ENCODE peak calls at places on chromosomes 12 and 14, in six cellular contexts. E is iris pigment epithelial cell; V is NCI-H524; R is activated T-helper 1 cell treated with anti-CD3 and anti-CD28 coated beads, Interleukin-12 subunit alpha, Interleukin-12 subunit beta, Interleukin-2, Interleukin-4 antibody, amounts not matched to agents 30 ng/mL and 10 ng/mL and 1 ng/mL, durations not matched to agents 14 hours and 24 hours and 36 hours; C is left ventricle myocardium inferior; W is stimulated activated naive B cell treated with anti-CD40 and anti-IgM and Interleukin-4, amounts not matched to agents 10 μg/mL and 1 μg/mL and 100 μg/mL, for 72 hours. X is an unnamed sample.

GRCh38 chr14:99380991-99381687 is 99.5 kb downstream of the SETD3 start:
- DNase-seq in E (no peak), V (peak; percentile 43), R (no peak), C (no peak), W (no peak), X (no peak)

GRCh38 chr12:6093764-6094163 is 30.7 kb downstream of the VWF start:
- DNase-seq in E (no peak), V (no peak), R (no peak), C (no peak), W (no peak), X (no peak)

GRCh38 chr12:125683748-125684381 is 618.6 kb downstream of the AACS start:
- DNase-seq in E (no peak), V (no peak), R (peak; percentile 3), C (no peak), W (peak; percentile 8), X (no peak)

GRCh38 chr12:66861157-66861750 is 182.4 kb upstream of the GRIP1 start:
- DNase-seq in E (peak; percentile 53), V (peak; percentile 54), R (peak; percentile 26), C (peak; percentile 33), W (peak; percentile 17), X (peak; percentile 66)

GRCh38 chr12:115273446-115273845 is 589.5 kb upstream of the TBX3 start:
- DNase-seq in E (no peak), V (no peak), R (no peak), C (no peak), W (no peak), X (no peak)

GRCh38 chr12:46585854-46586621 is 213.5 kb upstream of the SLC38A2 start:
- DNase-seq in E (peak; percentile 91), V (no peak), R (peak; percentile 51), C (no peak), W (no peak), X (peak; percentile 88)

GRCh38 chr12:49865782-49866135 is 22.9 kb upstream of the BCDIN3D start:
- DNase-seq in E (no peak), V (no peak), R (no peak), C (no peak), W (no peak), X (no peak)

GRCh38 chr14:86153480-86153879 is 623.5 kb downstream of the FLRT2 start:
- DNase-seq in E (no peak), V (peak; percentile 25), R (no peak), C (no peak), W (no peak), X (no peak)

GRCh38 chr14:69263364-69263763 is 3.4 kb downstream of the GALNT16 start:
- DNase-seq in E (peak; percentile 62), V (peak; percentile 44), R (no peak), C (peak; percentile 62), W (no peak), X (peak; percentile 93)

GRCh38 chr12:133026996-133027395 is 10.3 kb upstream of the ZNF84 start:
- DNase-seq in E (peak; percentile 21), V (no peak), R (no peak), C (no peak), W (no peak), X (no peak)

GRCh38 chr12:63822352-63822751 is 22.1 kb upstream of the SRGAP1 start:
- DNase-seq in E (peak; percentile 71), V (no peak), R (no peak), C (no peak), W (no peak), X (peak; percentile 30)

GRCh38 chr14:20578325-20578724 is 9.5 kb downstream of the RNASE11 start:
- DNase-seq in E (no peak), V (no peak), R (no peak), C (no peak), W (no peak), X (no peak)

GRCh38 chr14:90757452-90757851 is 58.8 kb downstream of the TTC7B start:
- DNase-seq in E (peak; percentile 28), V (no peak), R (no peak), C (no peak), W (no peak), X (no peak)

GRCh38 chr14:65073605-65074201 is 28.6 kb downstream of the MAX start:
- DNase-seq in E (no peak), V (no peak), R (no peak), C (no peak), W (no peak), X (no peak)

GRCh38 chr12:70467908-70468733 is 102.0 kb downstream of the KCNMB4 start:
- DNase-seq in E (no peak), V (no peak), R (no peak), C (no peak), W (no peak), X (no peak)

GRCh38 chr14:22887260-22887989 is 4.4 kb downstream of the REM2 start:
- DNase-seq in E (peak; percentile 76), V (peak; percentile 100), R (peak; percentile 48), C (no peak), W (peak; percentile 53), X (peak; percentile 83)

GRCh38 chr14:47619397-47619796 is 56.0 kb downstream of the MDGA2 start:
- DNase-seq in E (peak; percentile 1), V (no peak), R (no peak), C (no peak), W (no peak), X (no peak)

GRCh38 chr12:105477873-105478272 is 147.4 kb downstream of the C12orf75 start:
- DNase-seq in E (no peak), V (peak; percentile 58), R (no peak), C (no peak), W (no peak), X (no peak)